ENCODE peak calls at places on chromosomes 13 and 19, in eight cellular contexts. L is stimulated activated CD4-positive, alpha-beta T cell treated with anti-CD3 and anti-CD28 coated beads, TNF-alpha, amount 100 ng/mL, for 24 hours; G is epithelial cell of proximal tubule; N is choroid plexus epithelial cell; E is COR-L47; D is head of caudate nucleus; Y is Calu3; C is PC-3. B is an unnamed sample.
A peak's percentile ranks its signal among the peaks of the same experiment; 100 is the strongest.

GRCh38 chr13:93298741-93299140 is 72.1 kb downstream of the GPC6 start:
- DNase-seq in C (no peak), N (peak; percentile 41), D (no peak), Y (no peak), G (no peak), L (no peak), E (no peak), B (no peak)

GRCh38 chr13:105957769-105958438 is 577.6 kb downstream of the EFNB2 start:
- DNase-seq in N (no peak), D (no peak), Y (no peak), L (no peak), E (no peak), C (no peak), G (no peak), B (no peak)

GRCh38 chr19:16342002-16342715 is 17.5 kb downstream of the KLF2 start:
- DNase-seq in G (no peak), Y (no peak), L (no peak), N (no peak), D (peak; percentile 34), C (no peak), E (no peak), B (peak; percentile 74)

GRCh38 chr13:45073809-45074208 is 46.5 kb upstream of the GTF2F2 start:
- DNase-seq in D (no peak), N (no peak), C (no peak), L (no peak), G (no peak), E (no peak), Y (no peak), B (no peak)

GRCh38 chr13:54958781-54959180 is 1930.2 kb downstream of the OLFM4 start:
- DNase-seq in Y (no peak), E (no peak), L (no peak), N (no peak), C (no peak), G (no peak), D (no peak), B (no peak)

GRCh38 chr19:6042776-6043726 is 65.1 kb upstream of the RANBP3 start:
- DNase-seq in L (no peak), G (no peak), D (no peak), N (no peak), C (no peak), E (no peak), Y (no peak), B (no peak)

GRCh38 chr13:23960566-23961156 is 63.4 kb upstream of the C1QTNF9B start:
- DNase-seq in G (no peak), Y (peak; percentile 54), L (no peak), D (peak; percentile 38), N (peak; percentile 78), E (peak; percentile 55), C (peak; percentile 73), B (no peak)

GRCh38 chr13:45683701-45684100 is 18.4 kb upstream of the CBY2 start:
- DNase-seq in C (no peak), N (no peak), D (no peak), L (no peak), G (no peak), E (no peak), Y (no peak), B (no peak)

GRCh38 chr13:107367258-107367657 is 799.3 kb upstream of the ARGLU1 start:
- DNase-seq in E (no peak), Y (no peak), N (no peak), C (peak; percentile 19), D (no peak), G (peak; percentile 41), L (no peak), B (no peak)

GRCh38 chr13:111115841-111116500 is 861 bp downstream of the ARHGEF7 start:
- DNase-seq in E (peak; percentile 31), N (peak; percentile 45), D (peak; percentile 19), G (peak; percentile 9), C (peak; percentile 42), L (no peak), Y (no peak), B (no peak)

GRCh38 chr13:53158201-53158600 is 129.6 kb downstream of the OLFM4 start:
- DNase-seq in G (no peak), E (no peak), L (no peak), N (no peak), Y (no peak), D (no peak), C (no peak), B (no peak)

GRCh38 chr19:40565355-40565754 is 11.3 kb upstream of the SHKBP1 start:
- DNase-seq in L (no peak), E (no peak), N (no peak), Y (no peak), C (no peak), D (no peak), G (no peak), B (no peak)

GRCh38 chr13:30864352-30865130 is 41.5 kb upstream of the MEDAG start:
- DNase-seq in E (no peak), D (no peak), Y (no peak), G (no peak), N (peak; percentile 98), C (no peak), L (no peak), B (no peak)

GRCh38 chr19:14090509-14091085 is at the start of gene SAMD1:
- DNase-seq in E (peak; percentile 83), L (peak; percentile 76), D (peak; percentile 78), N (peak; percentile 91), G (no peak), Y (no peak), C (peak; percentile 80), B (peak; percentile 90)

GRCh38 chr13:46831588-46832194 is 34.7 kb upstream of the ESD start:
- DNase-seq in L (no peak), Y (peak; percentile 38), D (peak; percentile 60), C (peak; percentile 71), E (peak; percentile 43), G (no peak), N (peak; percentile 75), B (peak; percentile 46)

GRCh38 chr19:45670670-45671453 is 2.8 kb downstream of the GIPR start:
- DNase-seq in G (no peak), C (peak; percentile 71), N (peak; percentile 86), D (peak; percentile 69), E (no peak), L (no peak), Y (peak; percentile 84), B (peak; percentile 73)

GRCh38 chr19:12676384-12676792 is 5.3 kb downstream of the DHPS start:
- DNase-seq in C (peak; percentile 92), Y (peak; percentile 89), E (peak; percentile 67), L (peak; percentile 78), N (peak; percentile 82), D (peak; percentile 85), G (no peak), B (peak; percentile 92)

GRCh38 chr19:51460164-51460992 is 2.1 kb upstream of the SIGLEC8 start:
- DNase-seq in Y (no peak), E (peak; percentile 3), G (no peak), C (peak; percentile 20), N (peak; percentile 24), D (no peak), L (no peak), B (no peak)

GRCh38 chr13:113454936-113455335 is 1.6 kb upstream of the ADPRHL1 start:
- DNase-seq in L (no peak), D (no peak), N (no peak), E (no peak), Y (no peak), C (no peak), G (no peak), B (no peak)

GRCh38 chr19:14416743-14417214 is 2.4 kb downstream of the DDX39A start:
- DNase-seq in E (no peak), D (no peak), N (no peak), G (no peak), Y (no peak), C (no peak), L (no peak), B (no peak)

GRCh38 chr13:43986395-43986794 is 106.7 kb downstream of the LACC1 start:
- DNase-seq in L (no peak), D (no peak), C (no peak), G (no peak), N (no peak), Y (no peak), E (peak; percentile 48), B (no peak)

GRCh38 chr13:68232351-68233130 is 1002.4 kb upstream of the PCDH9 start:
- DNase-seq in G (no peak), L (no peak), E (no peak), C (no peak), D (no peak), Y (no peak), N (peak; percentile 34), B (no peak)

GRCh38 chr13:102817907-102818306 is 19.0 kb downstream of the BIVM start:
- DNase-seq in N (peak; percentile 62), Y (no peak), D (no peak), L (no peak), C (no peak), E (no peak), G (peak; percentile 99), B (no peak)

GRCh38 chr13:26459276-26460131 is 98.0 kb upstream of the WASF3 start:
- DNase-seq in N (no peak), Y (no peak), C (peak; percentile 61), E (no peak), G (no peak), L (no peak), D (no peak), B (no peak)

GRCh38 chr13:65594255-65594654 is 1635.9 kb downstream of the PCDH9 start:
- DNase-seq in D (no peak), G (no peak), N (peak; percentile 88), E (no peak), Y (no peak), C (no peak), L (no peak), B (no peak)